ENCODE peak calls at places on chromosomes 11 and 22, in five cellular contexts. E is cardiac fibroblast, I is body of pancreas, M is MM.1S, V is mucosa of descending colon. J is an unnamed sample.

GRCh38 chr22:42938976-42939375 is 76.0 kb downstream of the PACSIN2 start:
- DNase-seq in E (no peak), I (peak; percentile 47), M (no peak), V (no peak), J (no peak)

GRCh38 chr11:1226981-1227550 is 4.2 kb downstream of the MUC5B start:
- DNase-seq in E (no peak), I (no peak), M (no peak), V (peak; percentile 46), J (no peak)

GRCh38 chr11:91857194-91857593 is 367.4 kb upstream of the FAT3 start:
- DNase-seq in E (peak; percentile 7), I (no peak), M (no peak), V (no peak), J (no peak)

GRCh38 chr11:11626128-11626527 is 4.3 kb upstream of the GALNT18 start:
- DNase-seq in E (no peak), I (no peak), M (no peak), V (no peak), J (no peak)

GRCh38 chr22:30665786-30666185 is 1.9 kb downstream of the DUSP18 start:
- DNase-seq in E (no peak), I (no peak), M (no peak), V (no peak), J (no peak)

GRCh38 chr22:37442537-37442936 is 15.3 kb upstream of the ELFN2 start:
- DNase-seq in E (peak; percentile 71), I (no peak), M (no peak), V (no peak), J (no peak)

GRCh38 chr11:64829536-64830251 is 14.8 kb downstream of the CDC42BPG start:
- DNase-seq in E (no peak), I (no peak), M (no peak), V (no peak), J (no peak)

GRCh38 chr22:44621401-44622146 is 80.4 kb upstream of the PRR5 start:
- DNase-seq in E (no peak), I (no peak), M (no peak), V (no peak), J (no peak)

GRCh38 chr11:59176330-59176729 is 4.4 kb downstream of the DTX4 start:
- DNase-seq in E (no peak), I (no peak), M (no peak), V (no peak), J (no peak)

GRCh38 chr22:39290724-39291161 is 28.7 kb downstream of the RPL3 start:
- DNase-seq in E (peak; percentile 82), I (peak; percentile 94), M (no peak), V (no peak), J (no peak)

GRCh38 chr11:2775626-2776350 is 76.0 kb upstream of the KCNQ1OT1 start:
- DNase-seq in E (no peak), I (peak; percentile 1), M (no peak), V (peak; percentile 41), J (no peak)

GRCh38 chr11:66641834-66642233 is 3.3 kb downstream of the RBM4 start:
- DNase-seq in E (no peak), I (no peak), M (no peak), V (no peak), J (no peak)

GRCh38 chr11:75308116-75308515 is 43.3 kb downstream of the ARRB1 start:
- DNase-seq in E (no peak), I (peak; percentile 39), M (no peak), V (no peak), J (no peak)

GRCh38 chr11:120335596-120335927 is 651 bp upstream of the ARHGEF12 start:
- DNase-seq in E (no peak), I (peak; percentile 48), M (peak; percentile 67), V (no peak), J (peak; percentile 59)

GRCh38 chr11:59680287-59681154 is 11.7 kb upstream of the PATL1 start:
- DNase-seq in E (peak; percentile 89), I (peak; percentile 81), M (peak; percentile 75), V (peak; percentile 54), J (peak; percentile 60)

GRCh38 chr11:91097069-91097468 is 874.2 kb upstream of the CHORDC1 start:
- DNase-seq in E (no peak), I (no peak), M (no peak), V (no peak), J (no peak)

GRCh38 chr11:130789241-130789640 is 127.0 kb downstream of the SNX19 start:
- DNase-seq in E (no peak), I (no peak), M (no peak), V (no peak), J (no peak)

GRCh38 chr22:28783786-28784671 is 11.5 kb downstream of the CCDC117 start:
- DNase-seq in E (no peak), I (peak; percentile 10), M (no peak), V (no peak), J (no peak)

GRCh38 chr22:17131686-17132085 is 10.5 kb upstream of the TMEM121B start:
- DNase-seq in E (no peak), I (no peak), M (no peak), V (no peak), J (no peak)

DNA sequence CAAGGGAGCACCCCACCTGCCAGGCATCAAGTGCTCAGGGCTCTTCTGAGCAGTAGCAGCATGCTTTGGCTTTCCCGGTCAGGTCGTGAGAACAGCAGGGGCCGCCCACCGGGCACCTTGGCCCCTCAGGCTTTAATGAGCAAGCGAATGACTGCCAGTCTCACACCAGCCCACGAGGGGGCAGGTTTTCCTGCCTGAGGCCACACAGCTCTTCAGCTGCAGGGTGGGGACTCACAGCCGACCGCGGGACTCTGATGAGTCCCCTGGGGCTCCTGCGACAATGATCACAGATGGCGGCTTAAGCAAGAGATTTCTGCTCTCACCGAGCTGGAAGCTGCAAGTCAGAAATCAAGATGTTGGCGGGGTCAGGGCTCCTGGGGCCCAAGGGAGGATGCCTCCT is 14.3 kb upstream of the FGF19 start:
- DNase-seq in E (peak; percentile 32), I (no peak), M (no peak), V (no peak), J (peak; percentile 70)
- TF ChIP-seq CTCF in E (peak; percentile 64), I (peak; percentile 19), M (peak; percentile 31), V (no peak), J (peak; percentile 40)

GRCh38 chr11:12768731-12769673 is 94.8 kb downstream of the TEAD1 start:
- DNase-seq in E (no peak), I (no peak), M (no peak), V (no peak), J (peak; percentile 29)

GRCh38 chr11:12771875-12772274 is 97.7 kb downstream of the TEAD1 start:
- DNase-seq in E (peak; percentile 57), I (no peak), M (no peak), V (no peak), J (peak; percentile 18)

GRCh38 chr11:12770435-12770834 is 96.2 kb downstream of the TEAD1 start:
- DNase-seq in E (no peak), I (no peak), M (no peak), V (no peak), J (no peak)

GRCh38 chr11:12770966-12771597 is 96.9 kb downstream of the TEAD1 start:
- DNase-seq in E (no peak), I (no peak), M (no peak), V (no peak), J (no peak)

GRCh38 chr11:12769834-12770345 is 95.7 kb downstream of the TEAD1 start:
- DNase-seq in E (peak; percentile 90), I (peak; percentile 28), M (no peak), V (no peak), J (no peak)
- TF ChIP-seq CTCF in E (no peak), I (no peak), M (no peak), V (no peak), J (no peak)

GRCh38 chr22:20953342-20953608 is 13.8 kb upstream of the AIFM3 start:
- DNase-seq in E (no peak), I (no peak), M (no peak), V (no peak), J (no peak)

GRCh38 chr22:20951151-20951931 is 15.7 kb upstream of the AIFM3 start:
- DNase-seq in E (no peak), I (no peak), M (no peak), V (no peak), J (no peak)

GRCh38 chr22:20952544-20953341 is 14.3 kb upstream of the AIFM3 start:
- DNase-seq in E (no peak), I (peak; percentile 61), M (no peak), V (peak; percentile 79), J (no peak)

GRCh38 chr22:20953668-20954500 is 13.2 kb upstream of the AIFM3 start:
- DNase-seq in E (peak; percentile 44), I (peak; percentile 69), M (no peak), V (peak; percentile 37), J (no peak)

GRCh38 chr22:20951932-20952380 is 15.1 kb upstream of the AIFM3 start:
- DNase-seq in E (no peak), I (no peak), M (no peak), V (peak; percentile 46), J (no peak)
- TF ChIP-seq CTCF in E (no peak), I (no peak), M (no peak), V (no peak), J (no peak)

DNA sequence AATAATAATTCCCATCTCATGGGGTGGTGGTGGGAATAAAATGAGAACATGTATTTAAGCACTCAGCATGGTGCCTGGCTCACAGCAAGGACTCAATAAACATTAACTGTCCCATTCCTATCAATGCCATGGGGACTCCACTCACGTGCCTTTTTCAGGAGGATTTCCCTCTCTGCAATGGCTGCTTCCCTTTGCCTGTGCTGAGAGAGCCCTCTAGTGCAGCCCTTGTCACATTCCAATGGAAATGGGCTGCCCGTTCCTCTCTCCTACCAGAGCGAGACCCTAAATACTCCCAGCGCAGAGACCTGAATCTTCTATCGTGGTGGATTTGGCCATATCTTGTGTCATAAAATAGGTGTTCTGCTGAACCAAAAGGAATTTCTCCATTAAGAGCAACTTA is 621.5 kb upstream of the B3GAT1 start:
- DNase-seq in E (no peak), I (no peak), M (no peak), V (no peak), J (no peak)
- TF ChIP-seq CTCF in E (no peak), I (no peak), M (no peak), V (peak; percentile 27), J (no peak)

GRCh38 chr11:19800714-19801519 is 88.3 kb downstream of the NAV2 start:
- DNase-seq in E (no peak), I (no peak), M (no peak), V (no peak), J (no peak)
- TF ChIP-seq CTCF in E (peak; percentile 15), I (no peak), M (no peak), V (no peak), J (no peak)

DNA sequence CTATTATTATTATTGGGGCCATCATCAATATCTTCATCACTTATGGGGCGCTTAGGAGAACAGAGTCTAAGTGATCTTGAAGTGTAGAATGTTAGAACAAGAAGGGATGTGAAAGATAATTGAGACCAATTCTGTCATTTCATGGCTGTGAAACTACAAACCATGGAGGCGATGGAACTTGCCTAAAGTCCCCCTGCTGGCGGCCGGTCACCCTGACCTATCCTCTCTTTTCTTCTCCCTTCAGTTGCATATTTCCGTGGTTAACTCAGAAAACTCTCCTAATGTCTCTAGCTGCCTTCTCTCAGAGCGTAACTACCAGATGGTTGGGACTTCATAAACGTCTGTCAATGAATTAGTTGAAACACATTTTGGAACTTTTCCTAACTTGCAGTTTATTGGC is 6.6 kb upstream of the OR4B1 start:
- DNase-seq in E (peak; percentile 36), I (no peak), M (no peak), V (no peak), J (no peak)
- TF ChIP-seq CTCF in E (peak; percentile 32), I (no peak), M (no peak), V (no peak), J (no peak)

DNA sequence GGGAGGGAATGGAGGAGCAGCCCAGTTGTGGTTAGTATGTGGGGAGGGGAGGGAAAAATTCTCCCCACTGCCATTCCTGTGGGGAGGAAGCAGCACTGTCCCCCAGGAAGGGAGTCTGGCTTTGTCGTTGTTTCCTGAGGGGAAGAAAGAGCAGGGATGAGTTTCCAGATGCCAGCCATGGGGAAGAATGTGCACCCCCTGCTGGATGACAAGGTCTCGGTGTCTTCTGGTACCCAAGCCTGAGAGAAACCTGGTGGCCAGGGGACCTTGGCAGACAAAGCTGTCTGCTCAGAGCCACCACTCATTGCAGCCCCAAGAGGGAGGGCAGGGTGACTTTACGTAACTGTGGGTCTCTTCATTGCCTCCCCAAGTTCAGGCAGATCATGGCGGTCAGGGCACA is 81.3 kb upstream of the CD82 start:
- DNase-seq in E (peak; percentile 42), I (no peak), M (no peak), V (no peak), J (peak; percentile 28)
- TF ChIP-seq CTCF in E (peak; percentile 55), I (no peak), M (no peak), V (no peak), J (peak; percentile 13)

J was measured in GM10248.